ENCODE peak calls at places on chromosomes 12 and 14, in eight cellular contexts. One of them, this sample, is unnamed.
A peak's percentile ranks its signal among the peaks of the same experiment; 100 is the strongest.

GRCh38 chr12:93058280-93058679 is 129.2 kb upstream of the EEA1 start:
- DNase-seq in coronary artery: no peak
- DNase-seq in endodermal cell: no peak
- DNase-seq in AG09309: no peak
- DNase-seq in MM.1S: no peak
- DNase-seq in hepatocyte: no peak
- DNase-seq in transverse colon: no peak
- DNase-seq in brain microvascular endothelial cell: no peak
- DNase-seq in this sample: no peak

GRCh38 chr12:9750276-9751203 is 10.2 kb downstream of the CD69 start:
- DNase-seq in coronary artery: no peak
- DNase-seq in hepatocyte: peak; percentile 78
- DNase-seq in AG09309: peak; percentile 14
- DNase-seq in endodermal cell: peak; percentile 76
- DNase-seq in transverse colon: peak; percentile 31
- DNase-seq in brain microvascular endothelial cell: peak; percentile 65
- DNase-seq in MM.1S: peak; percentile 73
- DNase-seq in this sample: peak; percentile 11

GRCh38 chr12:89768586-89769482 is 60.2 kb upstream of the ATP2B1 start:
- DNase-seq in endodermal cell: no peak
- DNase-seq in brain microvascular endothelial cell: peak; percentile 95
- DNase-seq in coronary artery: no peak
- DNase-seq in hepatocyte: peak; percentile 71
- DNase-seq in transverse colon: peak; percentile 25
- DNase-seq in MM.1S: no peak
- DNase-seq in AG09309: peak; percentile 97
- DNase-seq in this sample: peak; percentile 39

GRCh38 chr14:61837336-61838229 is 75.4 kb downstream of the SNAPC1 start:
- DNase-seq in transverse colon: peak; percentile 81
- DNase-seq in hepatocyte: peak; percentile 89
- DNase-seq in MM.1S: peak; percentile 38
- DNase-seq in brain microvascular endothelial cell: peak; percentile 81
- DNase-seq in endodermal cell: peak; percentile 91
- DNase-seq in coronary artery: no peak
- DNase-seq in AG09309: peak; percentile 29
- DNase-seq in this sample: peak; percentile 26

GRCh38 chr12:123041811-123042655 is 61.6 kb downstream of the ARL6IP4 start:
- DNase-seq in transverse colon: peak; percentile 48
- DNase-seq in MM.1S: no peak
- DNase-seq in endodermal cell: no peak
- DNase-seq in coronary artery: no peak
- DNase-seq in hepatocyte: peak; percentile 86
- DNase-seq in AG09309: no peak
- DNase-seq in brain microvascular endothelial cell: peak; percentile 48
- DNase-seq in this sample: peak; percentile 99

GRCh38 chr12:108228746-108229145 is 99.7 kb downstream of the WSCD2 start:
- DNase-seq in transverse colon: no peak
- DNase-seq in AG09309: no peak
- DNase-seq in endodermal cell: no peak
- DNase-seq in hepatocyte: no peak
- DNase-seq in brain microvascular endothelial cell: no peak
- DNase-seq in MM.1S: no peak
- DNase-seq in coronary artery: no peak
- DNase-seq in this sample: no peak

GRCh38 chr12:81950871-81951270 is 191.7 kb upstream of the PPFIA2 start:
- DNase-seq in hepatocyte: no peak
- DNase-seq in brain microvascular endothelial cell: no peak
- DNase-seq in endodermal cell: no peak
- DNase-seq in AG09309: no peak
- DNase-seq in coronary artery: no peak
- DNase-seq in transverse colon: no peak
- DNase-seq in MM.1S: no peak
- DNase-seq in this sample: no peak

GRCh38 chr14:33986804-33987203 is 35.9 kb upstream of the EGLN3 start:
- DNase-seq in coronary artery: no peak
- DNase-seq in endodermal cell: no peak
- DNase-seq in transverse colon: no peak
- DNase-seq in hepatocyte: peak; percentile 39
- DNase-seq in AG09309: peak; percentile 57
- DNase-seq in brain microvascular endothelial cell: peak; percentile 82
- DNase-seq in MM.1S: no peak
- DNase-seq in this sample: peak; percentile 62

GRCh38 chr12:64796205-64796845 is 28.1 kb upstream of the TBC1D30 start:
- DNase-seq in MM.1S: peak; percentile 90
- DNase-seq in hepatocyte: peak; percentile 95
- DNase-seq in endodermal cell: peak; percentile 85
- DNase-seq in transverse colon: peak; percentile 68
- DNase-seq in brain microvascular endothelial cell: peak; percentile 90
- DNase-seq in AG09309: peak; percentile 81
- DNase-seq in coronary artery: no peak
- DNase-seq in this sample: peak; percentile 71

GRCh38 chr14:78788467-78789360 is 618.5 kb downstream of the NRXN3 start:
- DNase-seq in MM.1S: no peak
- DNase-seq in brain microvascular endothelial cell: no peak
- DNase-seq in hepatocyte: no peak
- DNase-seq in AG09309: no peak
- DNase-seq in coronary artery: no peak
- DNase-seq in endodermal cell: no peak
- DNase-seq in transverse colon: no peak
- DNase-seq in this sample: no peak

GRCh38 chr14:37539992-37540391 is 55.1 kb downstream of the FOXA1 start:
- DNase-seq in AG09309: no peak
- DNase-seq in brain microvascular endothelial cell: no peak
- DNase-seq in endodermal cell: no peak
- DNase-seq in hepatocyte: no peak
- DNase-seq in MM.1S: no peak
- DNase-seq in transverse colon: no peak
- DNase-seq in coronary artery: no peak
- DNase-seq in this sample: no peak

GRCh38 chr14:78598046-78598652 is 428.0 kb downstream of the NRXN3 start:
- DNase-seq in endodermal cell: peak; percentile 92
- DNase-seq in AG09309: no peak
- DNase-seq in brain microvascular endothelial cell: peak; percentile 57
- DNase-seq in transverse colon: peak; percentile 18
- DNase-seq in hepatocyte: peak; percentile 83
- DNase-seq in MM.1S: peak; percentile 58
- DNase-seq in coronary artery: no peak
- DNase-seq in this sample: peak; percentile 23

GRCh38 chr12:53251477-53252348 is 16.4 kb upstream of the ESPL1 start:
- DNase-seq in hepatocyte: peak; percentile 92
- DNase-seq in AG09309: no peak
- DNase-seq in transverse colon: peak; percentile 80
- DNase-seq in brain microvascular endothelial cell: peak; percentile 45
- DNase-seq in coronary artery: peak; percentile 91
- DNase-seq in MM.1S: peak; percentile 84
- DNase-seq in endodermal cell: peak; percentile 98
- DNase-seq in this sample: no peak

GRCh38 chr12:74111688-74112360 is 425.8 kb upstream of the ATXN7L3B start:
- DNase-seq in coronary artery: no peak
- DNase-seq in brain microvascular endothelial cell: peak; percentile 25
- DNase-seq in hepatocyte: peak; percentile 19
- DNase-seq in endodermal cell: peak; percentile 94
- DNase-seq in transverse colon: no peak
- DNase-seq in AG09309: no peak
- DNase-seq in MM.1S: no peak
- DNase-seq in this sample: no peak

GRCh38 chr12:66379613-66380012 is 77.3 kb downstream of the HELB start:
- DNase-seq in MM.1S: no peak
- DNase-seq in coronary artery: no peak
- DNase-seq in AG09309: no peak
- DNase-seq in endodermal cell: no peak
- DNase-seq in brain microvascular endothelial cell: no peak
- DNase-seq in hepatocyte: no peak
- DNase-seq in transverse colon: no peak
- DNase-seq in this sample: no peak

GRCh38 chr12:5173511-5174011 is 129.9 kb downstream of the KCNA5 start:
- DNase-seq in AG09309: no peak
- DNase-seq in hepatocyte: no peak
- DNase-seq in transverse colon: no peak
- DNase-seq in MM.1S: no peak
- DNase-seq in endodermal cell: no peak
- DNase-seq in coronary artery: no peak
- DNase-seq in brain microvascular endothelial cell: no peak
- DNase-seq in this sample: no peak

GRCh38 chr12:47980779-47981495 is 17.5 kb downstream of the TMEM106C start:
- DNase-seq in coronary artery: no peak
- DNase-seq in hepatocyte: no peak
- DNase-seq in MM.1S: no peak
- DNase-seq in endodermal cell: no peak
- DNase-seq in transverse colon: no peak
- DNase-seq in brain microvascular endothelial cell: no peak
- DNase-seq in AG09309: no peak
- DNase-seq in this sample: no peak

GRCh38 chr14:29803045-29803444 is 124.6 kb downstream of the PRKD1 start:
- DNase-seq in transverse colon: no peak
- DNase-seq in AG09309: no peak
- DNase-seq in hepatocyte: no peak
- DNase-seq in coronary artery: no peak
- DNase-seq in MM.1S: no peak
- DNase-seq in brain microvascular endothelial cell: no peak
- DNase-seq in endodermal cell: no peak
- DNase-seq in this sample: no peak

GRCh38 chr14:76953196-76953945 is 75.1 kb downstream of the IRF2BPL start:
- DNase-seq in transverse colon: peak; percentile 71
- DNase-seq in MM.1S: no peak
- DNase-seq in endodermal cell: no peak
- DNase-seq in hepatocyte: peak; percentile 76
- DNase-seq in AG09309: peak; percentile 44
- DNase-seq in coronary artery: peak; percentile 90
- DNase-seq in brain microvascular endothelial cell: peak; percentile 64
- DNase-seq in this sample: no peak

GRCh38 chr14:85313801-85314207 is 216.1 kb upstream of the FLRT2 start:
- DNase-seq in brain microvascular endothelial cell: peak; percentile 32
- DNase-seq in MM.1S: no peak
- DNase-seq in transverse colon: no peak
- DNase-seq in endodermal cell: no peak
- DNase-seq in AG09309: peak; percentile 77
- DNase-seq in hepatocyte: no peak
- DNase-seq in coronary artery: no peak
- DNase-seq in this sample: no peak

GRCh38 chr12:115571446-115571845 is 706.0 kb downstream of the MED13L start:
- DNase-seq in MM.1S: no peak
- DNase-seq in AG09309: no peak
- DNase-seq in hepatocyte: no peak
- DNase-seq in brain microvascular endothelial cell: no peak
- DNase-seq in transverse colon: no peak
- DNase-seq in coronary artery: no peak
- DNase-seq in endodermal cell: no peak
- DNase-seq in this sample: no peak

GRCh38 chr14:72154645-72155378 is 222.6 kb downstream of the RGS6 start:
- DNase-seq in coronary artery: no peak
- DNase-seq in endodermal cell: no peak
- DNase-seq in AG09309: no peak
- DNase-seq in transverse colon: no peak
- DNase-seq in MM.1S: no peak
- DNase-seq in brain microvascular endothelial cell: no peak
- DNase-seq in hepatocyte: no peak
- DNase-seq in this sample: no peak
- TF ChIP-seq CTCF in coronary artery: no peak
- TF ChIP-seq CTCF in endodermal cell: no peak
- TF ChIP-seq CTCF in AG09309: no peak
- TF ChIP-seq CTCF in transverse colon: no peak
- TF ChIP-seq CTCF in MM.1S: no peak
- TF ChIP-seq CTCF in brain microvascular endothelial cell: no peak
- TF ChIP-seq CTCF in hepatocyte: no peak
- TF ChIP-seq CTCF in this sample: no peak

GRCh38 chr14:88128811-88129210 is 123.9 kb downstream of the GPR65 start:
- DNase-seq in endodermal cell: no peak
- DNase-seq in hepatocyte: no peak
- DNase-seq in AG09309: no peak
- DNase-seq in coronary artery: no peak
- DNase-seq in MM.1S: no peak
- DNase-seq in brain microvascular endothelial cell: no peak
- DNase-seq in transverse colon: peak; percentile 14
- DNase-seq in this sample: no peak
- H3K4me3 ChIP-seq in endodermal cell: no peak overlapping the region
- H3K4me3 ChIP-seq in hepatocyte: no peak overlapping the region
- H3K4me3 ChIP-seq in AG09309: no peak overlapping the region
- H3K4me3 ChIP-seq in coronary artery: no peak overlapping the region
- H3K4me3 ChIP-seq in MM.1S: no peak overlapping the region
- H3K4me3 ChIP-seq in brain microvascular endothelial cell: no peak overlapping the region
- H3K4me3 ChIP-seq in transverse colon: no peak overlapping the region
- H3K4me3 ChIP-seq in this sample: no peak overlapping the region

GRCh38 chr14:64914237-64914971 is at the start of gene CHURC1:
- DNase-seq in coronary artery: peak; percentile 99
- DNase-seq in endodermal cell: peak; percentile 98
- DNase-seq in AG09309: peak; percentile 91
- DNase-seq in transverse colon: peak; percentile 99
- DNase-seq in hepatocyte: peak; percentile 99
- DNase-seq in MM.1S: peak; percentile 92
- DNase-seq in brain microvascular endothelial cell: peak; percentile 97
- DNase-seq in this sample: peak; percentile 93

GRCh38 chr14:64915025-64915424 is 770 bp downstream of the CHURC1 start:
- DNase-seq in coronary artery: no peak
- DNase-seq in hepatocyte: no peak
- DNase-seq in brain microvascular endothelial cell: no peak
- DNase-seq in AG09309: no peak
- DNase-seq in transverse colon: no peak
- DNase-seq in MM.1S: no peak
- DNase-seq in endodermal cell: no peak
- DNase-seq in this sample: no peak

GRCh38 chr14:64915797-64916196 is 1.5 kb downstream of the CHURC1 start:
- DNase-seq in transverse colon: no peak
- DNase-seq in brain microvascular endothelial cell: no peak
- DNase-seq in coronary artery: no peak
- DNase-seq in endodermal cell: no peak
- DNase-seq in MM.1S: no peak
- DNase-seq in hepatocyte: no peak
- DNase-seq in AG09309: no peak
- DNase-seq in this sample: no peak

GRCh38 chr14:64910847-64911495 is 3.3 kb upstream of the CHURC1 start:
- DNase-seq in coronary artery: no peak
- DNase-seq in brain microvascular endothelial cell: peak; percentile 47
- DNase-seq in MM.1S: no peak
- DNase-seq in transverse colon: no peak
- DNase-seq in hepatocyte: peak; percentile 47
- DNase-seq in AG09309: no peak
- DNase-seq in endodermal cell: peak; percentile 50
- DNase-seq in this sample: no peak

DNA sequence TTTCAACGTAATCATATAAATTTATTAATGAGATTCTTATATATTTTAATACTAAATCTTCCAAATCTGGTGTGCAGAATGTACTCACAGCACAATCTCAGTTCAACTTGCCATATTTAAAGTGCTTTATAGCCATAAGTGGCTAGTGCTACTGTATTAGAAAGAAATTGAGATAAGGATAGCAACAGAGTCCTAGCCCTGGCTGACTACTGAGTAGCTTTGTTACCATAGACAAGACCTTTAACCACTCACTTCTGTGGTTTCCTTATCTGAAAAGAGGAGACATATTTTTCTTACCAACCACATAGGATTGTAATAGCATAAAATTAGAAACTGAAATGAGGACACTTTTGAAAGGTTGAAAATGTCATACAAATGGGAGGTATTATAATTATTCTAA is 2.0 kb upstream of the CHURC1 start:
- DNase-seq in hepatocyte: no peak
- DNase-seq in coronary artery: no peak
- DNase-seq in AG09309: no peak
- DNase-seq in transverse colon: no peak
- DNase-seq in brain microvascular endothelial cell: peak; percentile 33
- DNase-seq in endodermal cell: no peak
- DNase-seq in MM.1S: peak; percentile 40
- DNase-seq in this sample: no peak
- TF ChIP-seq CTCF in hepatocyte: no peak
- TF ChIP-seq CTCF in coronary artery: no peak
- TF ChIP-seq CTCF in AG09309: no peak
- TF ChIP-seq CTCF in transverse colon: no peak
- TF ChIP-seq CTCF in brain microvascular endothelial cell: no peak
- TF ChIP-seq CTCF in endodermal cell: no peak
- TF ChIP-seq CTCF in MM.1S: no peak
- TF ChIP-seq CTCF in this sample: no peak

GRCh38 chr12:79548525-79548924 is 142.2 kb downstream of the PAWR start:
- DNase-seq in AG09309: no peak
- DNase-seq in transverse colon: no peak
- DNase-seq in coronary artery: no peak
- DNase-seq in hepatocyte: no peak
- DNase-seq in endodermal cell: no peak
- DNase-seq in brain microvascular endothelial cell: no peak
- DNase-seq in MM.1S: no peak
- DNase-seq in this sample: no peak
- H3K4me3 ChIP-seq in AG09309: no peak overlapping the region
- H3K4me3 ChIP-seq in transverse colon: no peak overlapping the region
- H3K4me3 ChIP-seq in coronary artery: no peak overlapping the region
- H3K4me3 ChIP-seq in hepatocyte: no peak overlapping the region
- H3K4me3 ChIP-seq in endodermal cell: no peak overlapping the region
- H3K4me3 ChIP-seq in brain microvascular endothelial cell: no peak overlapping the region
- H3K4me3 ChIP-seq in MM.1S: no peak overlapping the region
- H3K4me3 ChIP-seq in this sample: no peak overlapping the region

This sample was measured in retinal pigment epithelial cell.